ENCODE peak calls at places on chromosomes 2 and 18, in five cellular contexts. C is GM12891, K is Calu3, X is amniotic stem cell, V is RWPE2. N is an unnamed sample.
A peak's percentile ranks its signal among the peaks of the same experiment; 100 is the strongest.

GRCh38 chr2:35504419-35504818 is 851.2 kb upstream of the CRIM1 start:
- DNase-seq in K (no peak), X (no peak), C (no peak), V (no peak), N (no peak)

GRCh38 chr2:211396815-211397214 is 840.4 kb downstream of the CPS1 start:
- DNase-seq in C (no peak), K (no peak), V (no peak), X (no peak), N (no peak)

GRCh38 chr18:24600076-24600654 is 139.7 kb downstream of the HRH4 start:
- DNase-seq in K (peak; percentile 22), X (peak; percentile 24), V (no peak), C (peak; percentile 11), N (peak; percentile 2)

GRCh38 chr2:127610561-127610960 is 35.4 kb upstream of the GPR17 start:
- DNase-seq in V (no peak), C (no peak), X (no peak), K (no peak), N (no peak)

GRCh38 chr2:237686659-237687136 is 59.3 kb downstream of the LRRFIP1 start:
- DNase-seq in V (no peak), C (no peak), X (no peak), K (no peak), N (no peak)

GRCh38 chr2:231785413-231785812 is 832 bp upstream of the COPS7B start:
- DNase-seq in K (no peak), X (no peak), C (no peak), V (no peak), N (no peak)

GRCh38 chr18:12886498-12887126 is 2.6 kb upstream of the PTPN2 start:
- DNase-seq in V (no peak), X (no peak), K (peak; percentile 27), C (no peak), N (no peak)

GRCh38 chr18:5456577-5457466 is 87.0 kb downstream of the EPB41L3 start:
- DNase-seq in X (peak; percentile 8), V (no peak), C (no peak), K (no peak), N (no peak)

GRCh38 chr2:11963966-11964365 is 217.5 kb downstream of the LPIN1 start:
- DNase-seq in V (no peak), X (no peak), K (no peak), C (no peak), N (no peak)

GRCh38 chr2:158810761-158811470 is 15.8 kb downstream of the DAPL1 start:
- DNase-seq in X (no peak), K (no peak), V (no peak), C (no peak), N (no peak)

GRCh38 chr2:37604716-37605115 is 66.7 kb downstream of the CDC42EP3 start:
- DNase-seq in K (no peak), V (no peak), X (no peak), C (no peak), N (no peak)